ENCODE peak calls at places on chromosomes 16 and 17, in nine cellular contexts. R is vagina, B is HL-60, T is choroid plexus epithelial cell, N is ovary, M is upper lobe of right lung, W is cardiac muscle cell, F is mammary epithelial cell, I is Peyer's patch. V is an unnamed sample.

GRCh38 chr17:1227917-1228751 is 42.1 kb upstream of the BHLHA9 start:
- DNase-seq in R (no peak), B (no peak), T (peak; percentile 9), N (no peak), M (peak; percentile 73), W (peak; percentile 20), F (no peak), I (peak; percentile 64), V (peak; percentile 61)

GRCh38 chr16:56041556-56042140 is 149.6 kb upstream of the GNAO1 start:
- DNase-seq in R (no peak), B (no peak), T (no peak), N (no peak), M (no peak), W (peak; percentile 73), F (peak; percentile 36), I (no peak), V (no peak)

GRCh38 chr17:7018331-7018964 is 4.4 kb upstream of the BCL6B start:
- DNase-seq in R (no peak), B (no peak), T (no peak), N (peak; percentile 83), M (no peak), W (no peak), F (no peak), I (no peak), V (no peak)

GRCh38 chr17:72060084-72060483 is 60.7 kb upstream of the SOX9 start:
- DNase-seq in R (no peak), B (no peak), T (no peak), N (no peak), M (no peak), W (no peak), F (no peak), I (no peak), V (no peak)

GRCh38 chr17:50199211-50199633 is 2.2 kb downstream of the COL1A1 start:
- DNase-seq in R (no peak), B (no peak), T (peak; percentile 27), N (no peak), M (no peak), W (no peak), F (no peak), I (peak; percentile 45), V (peak; percentile 39)

GRCh38 chr17:79842136-79842655 is 3.0 kb upstream of the CBX4 start:
- DNase-seq in R (no peak), B (no peak), T (no peak), N (peak; percentile 55), M (no peak), W (no peak), F (no peak), I (peak; percentile 57), V (no peak)

GRCh38 chr16:73965591-73965990 is 331.0 kb upstream of the PSMD7 start:
- DNase-seq in R (no peak), B (no peak), T (no peak), N (no peak), M (no peak), W (no peak), F (no peak), I (no peak), V (no peak)

GRCh38 chr17:47744168-47745036 is 11.4 kb downstream of the TBX21 start:
- DNase-seq in R (no peak), B (no peak), T (no peak), N (no peak), M (no peak), W (no peak), F (no peak), I (no peak), V (no peak)

GRCh38 chr16:51097729-51098128 is 53.3 kb downstream of the SALL1 start:
- DNase-seq in R (no peak), B (no peak), T (no peak), N (no peak), M (no peak), W (no peak), F (no peak), I (no peak), V (no peak)

GRCh38 chr16:51107742-51108141 is 43.3 kb downstream of the SALL1 start:
- DNase-seq in R (no peak), B (no peak), T (no peak), N (no peak), M (no peak), W (no peak), F (no peak), I (no peak), V (no peak)

GRCh38 chr16:51109173-51109572 is 41.9 kb downstream of the SALL1 start:
- DNase-seq in R (no peak), B (no peak), T (no peak), N (no peak), M (no peak), W (no peak), F (no peak), I (no peak), V (no peak)

DNA sequence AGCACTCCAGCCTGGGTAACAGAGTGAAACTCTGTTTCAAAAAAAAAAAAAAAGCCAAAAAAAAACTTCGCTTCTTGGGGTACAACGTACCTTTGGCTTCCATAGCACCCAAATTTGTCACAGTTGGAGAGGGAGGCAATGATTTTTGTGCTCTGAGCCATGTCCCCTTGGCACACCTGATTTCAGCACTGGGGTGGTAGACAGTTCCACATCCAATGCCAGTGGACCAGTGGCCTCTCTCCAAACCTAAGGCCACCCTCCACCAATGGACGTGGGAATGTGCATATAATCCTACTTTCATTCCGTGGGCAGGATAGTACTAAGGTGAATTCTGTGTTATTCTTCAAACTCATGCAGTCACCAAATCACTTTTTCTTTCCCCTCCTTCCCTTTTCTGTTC is 47.5 kb downstream of the SALL1 start:
- DNase-seq in R (no peak), B (no peak), T (no peak), N (no peak), M (no peak), W (no peak), F (no peak), I (no peak), V (no peak)
- TF ChIP-seq CTCF in R (no peak), B (no peak), T (no peak), N (no peak), M (no peak), W (no peak), F (no peak), I (no peak), V (no peak)

DNA sequence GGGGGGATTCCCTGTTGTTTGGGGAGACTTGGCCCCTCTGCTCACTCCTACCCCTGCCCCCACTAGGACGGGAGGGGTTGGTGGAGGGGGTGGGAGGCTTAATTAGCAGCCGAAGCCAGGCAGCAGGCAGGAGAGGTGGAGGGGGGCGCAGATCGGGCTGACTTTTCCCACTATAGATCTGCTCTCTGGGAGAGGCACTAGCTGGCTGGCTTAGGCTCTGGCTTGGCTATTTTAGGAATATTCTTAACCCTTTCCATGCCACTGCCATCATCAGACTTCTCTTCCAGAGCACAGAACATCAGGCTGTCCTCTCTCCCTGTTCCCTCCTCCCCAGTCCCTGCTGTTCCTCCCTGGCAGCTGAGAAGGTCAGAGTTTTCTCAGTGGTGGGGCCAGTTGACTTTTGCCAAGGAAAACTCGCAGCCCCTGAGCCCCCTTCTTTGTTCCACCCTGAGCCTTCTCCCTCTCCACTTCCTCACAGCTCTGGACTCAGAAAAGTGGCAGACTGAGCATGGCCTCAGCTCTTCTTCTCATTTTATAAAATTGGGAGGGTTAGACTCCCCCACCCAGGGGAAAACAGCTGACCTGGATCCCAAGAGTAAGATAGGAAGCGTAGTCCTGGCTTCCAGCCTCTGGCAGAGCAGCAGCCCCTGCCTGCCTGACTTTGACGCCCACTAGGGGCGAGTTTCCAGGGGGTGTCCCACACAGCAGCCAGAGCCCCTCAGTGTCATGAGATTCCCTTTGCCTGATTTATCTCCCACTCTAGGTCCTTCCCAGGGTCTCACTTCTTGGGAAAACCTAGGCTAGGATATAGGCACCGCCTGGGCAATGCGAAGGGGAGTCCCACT is 9.9 kb upstream of the C1QL1 start:
- DNase-seq in R (no peak), B (no peak), T (no peak), N (peak; percentile 52), M (no peak), W (peak; percentile 75), F (no peak), I (no peak), V (no peak)
- TF ChIP-seq CTCF in R (no peak), B (no peak), T (no peak), N (no peak), M (no peak), W (no peak), F (no peak), I (no peak), V (no peak)

GRCh38 chr16:70736454-70737376 is 50.9 kb upstream of the MTSS2 start:
- DNase-seq in R (no peak), B (no peak), T (peak; percentile 52), N (no peak), M (no peak), W (no peak), F (no peak), I (no peak), V (no peak)

GRCh38 chr16:70739389-70739788 is 53.5 kb upstream of the MTSS2 start:
- DNase-seq in R (no peak), B (no peak), T (no peak), N (no peak), M (no peak), W (no peak), F (no peak), I (no peak), V (no peak)

GRCh38 chr16:70740174-70740918 is 54.5 kb upstream of the MTSS2 start:
- DNase-seq in R (no peak), B (no peak), T (no peak), N (no peak), M (no peak), W (no peak), F (no peak), I (no peak), V (no peak)

GRCh38 chr16:70737377-70738082 is 51.7 kb upstream of the MTSS2 start:
- DNase-seq in R (no peak), B (no peak), T (peak; percentile 98), N (peak; percentile 71), M (peak; percentile 83), W (peak; percentile 47), F (peak; percentile 67), I (no peak), V (peak; percentile 73)

DNA sequence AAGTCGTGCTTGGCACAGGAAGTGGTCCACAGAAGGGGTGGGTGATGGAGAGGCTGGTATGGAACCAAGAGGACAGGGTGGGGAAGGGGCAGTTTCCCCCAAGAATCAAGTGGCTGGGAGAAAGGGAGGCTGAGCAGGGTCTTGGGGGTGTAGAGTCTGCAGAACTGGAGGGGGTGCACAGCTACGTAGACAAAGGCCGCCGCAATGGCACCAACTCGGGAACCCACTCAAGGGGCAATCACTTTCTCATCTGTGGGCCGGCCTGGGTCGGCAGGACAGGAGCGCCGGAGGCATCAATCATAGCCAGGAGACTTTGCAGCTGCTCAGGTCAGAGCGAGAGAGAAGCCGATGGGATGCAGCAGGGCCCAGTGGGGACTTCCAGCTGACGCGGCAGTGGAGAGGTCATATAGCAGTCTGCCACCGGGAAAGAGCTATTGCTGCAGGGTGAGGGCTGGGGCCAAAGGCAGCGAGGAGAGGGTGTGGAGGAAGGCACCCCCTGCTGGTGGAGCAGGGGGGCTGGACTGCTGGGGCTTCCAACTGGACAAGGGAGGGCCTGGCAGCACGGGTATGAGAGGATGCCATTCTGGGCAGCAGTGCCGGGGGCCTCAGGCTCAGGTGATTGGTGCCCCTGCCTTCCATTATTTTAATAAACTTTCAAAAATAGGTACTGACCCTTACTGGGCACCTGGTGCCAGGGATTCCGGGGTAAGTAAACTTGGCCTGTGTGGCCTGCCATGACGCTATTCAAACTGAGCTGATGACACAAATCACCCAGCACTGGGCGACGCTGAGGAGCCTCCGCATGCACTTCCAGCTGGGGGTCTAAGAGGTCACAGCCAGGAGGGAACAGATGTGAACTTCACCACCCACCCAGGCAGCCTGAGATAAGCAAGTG is 52.5 kb upstream of the MTSS2 start:
- DNase-seq in R (no peak), B (peak; percentile 35), T (peak; percentile 88), N (no peak), M (peak; percentile 85), W (peak; percentile 75), F (peak; percentile 32), I (no peak), V (peak; percentile 77)
- TF ChIP-seq CTCF in R (peak; percentile 63), B (peak; percentile 57), T (peak; percentile 78), N (peak; percentile 56), M (peak; percentile 72), W (peak; percentile 71), F (peak; percentile 76), I (peak; percentile 45), V (peak; percentile 69)

GRCh38 chr16:1556254-1556653 is 22.8 kb downstream of the TMEM204 start:
- DNase-seq in R (no peak), B (no peak), T (peak; percentile 51), N (no peak), M (no peak), W (no peak), F (no peak), I (no peak), V (no peak)
- TF ChIP-seq CTCF in R (no peak), B (no peak), T (peak; percentile 18), N (no peak), M (peak; percentile 6), W (no peak), F (no peak), I (no peak), V (no peak)